ENCODE peak calls at places on chromosome 14, in four cellular contexts. O is IMR-90, Y is heart left ventricle, B is transverse colon. S is an unnamed sample.

GRCh38 chr14:75452900-75453816 is 25.3 kb downstream of the JDP2 start:
- DNase-seq in O (peak; percentile 89), Y (no peak), B (peak; percentile 50), S (no peak)

GRCh38 chr14:52124791-52125661 is 56.2 kb upstream of the NID2 start:
- DNase-seq in O (peak; percentile 87), Y (no peak), B (no peak), S (no peak)

GRCh38 chr14:106786697-106787096 is 1260.3 kb downstream of the TMEM121 start:
- DNase-seq in O (no peak), Y (no peak), B (no peak), S (no peak)

GRCh38 chr14:27391331-27391730 is 793.5 kb upstream of the NOVA1 start:
- DNase-seq in O (no peak), Y (no peak), B (no peak), S (no peak)

GRCh38 chr14:75453817-75454434 is 26.1 kb downstream of the JDP2 start:
- DNase-seq in O (no peak), Y (no peak), B (no peak), S (no peak)

GRCh38 chr14:81406863-81407262 is 6.7 kb upstream of the STON2 start:
- DNase-seq in O (peak; percentile 1), Y (no peak), B (no peak), S (peak; percentile 75)

GRCh38 chr14:95460647-95461478 is 55.6 kb downstream of the SYNE3 start:
- DNase-seq in O (peak; percentile 79), Y (no peak), B (peak; percentile 59), S (no peak)

GRCh38 chr14:78758333-78758732 is 588.2 kb downstream of the NRXN3 start:
- DNase-seq in O (peak; percentile 17), Y (no peak), B (no peak), S (no peak)

GRCh38 chr14:92922883-92923743 is at the start of gene CHGA:
- DNase-seq in O (peak; percentile 20), Y (peak; percentile 81), B (peak; percentile 37), S (peak; percentile 49)

GRCh38 chr14:75972729-75973480 is 8.9 kb downstream of the TGFB3 start:
- DNase-seq in O (no peak), Y (no peak), B (no peak), S (no peak)

GRCh38 chr14:34324363-34324795 is 137.7 kb downstream of the SPTSSA start:
- DNase-seq in O (peak; percentile 26), Y (no peak), B (peak; percentile 12), S (no peak)

GRCh38 chr14:105364100-105364708 is 34.1 kb upstream of the TEX22 start:
- DNase-seq in O (peak; percentile 72), Y (no peak), B (peak; percentile 47), S (no peak)

GRCh38 chr14:92392726-92393125 is 69.8 kb downstream of the SLC24A4 start:
- DNase-seq in O (no peak), Y (no peak), B (no peak), S (no peak)

GRCh38 chr14:73168691-73169090 is 32.4 kb downstream of the PSEN1 start:
- DNase-seq in O (no peak), Y (no peak), B (no peak), S (no peak)

GRCh38 chr14:25753130-25753529 is 703.2 kb upstream of the STXBP6 start:
- DNase-seq in O (no peak), Y (no peak), B (no peak), S (no peak)

GRCh38 chr14:63051966-63052365 is 6.7 kb upstream of the KCNH5 start:
- DNase-seq in O (no peak), Y (no peak), B (no peak), S (no peak)

GRCh38 chr14:23829736-23830474 is 123.7 kb upstream of the DHRS4 start:
- DNase-seq in O (peak; percentile 82), Y (no peak), B (peak; percentile 43), S (no peak)

GRCh38 chr14:72478397-72479025 is 415.4 kb downstream of the DPF3 start:
- DNase-seq in O (no peak), Y (no peak), B (no peak), S (no peak)

GRCh38 chr14:48973136-48973535 is 613.0 kb downstream of the RPS29 start:
- DNase-seq in O (peak; percentile 70), Y (no peak), B (no peak), S (no peak)

GRCh38 chr14:61561144-61561543 is 134.2 kb upstream of the HIF1A start:
- DNase-seq in O (peak; percentile 77), Y (no peak), B (no peak), S (no peak)

GRCh38 chr14:85529803-85530574 is at the start of gene FLRT2:
- DNase-seq in O (peak; percentile 44), Y (peak; percentile 72), B (no peak), S (peak; percentile 60)

GRCh38 chr14:98163285-98163741 is 1108.7 kb downstream of the BCL11B start:
- DNase-seq in O (no peak), Y (no peak), B (no peak), S (no peak)

GRCh38 chr14:22131749-22132476 is 457.1 kb downstream of the DAD1 start:
- DNase-seq in O (peak; percentile 3), Y (no peak), B (peak; percentile 30), S (no peak)

GRCh38 chr14:100241279-100241678 is 2.3 kb downstream of the YY1 start:
- DNase-seq in O (no peak), Y (no peak), B (no peak), S (no peak)

GRCh38 chr14:67410313-67410712 is 1.7 kb downstream of the PLEK2 start:
- DNase-seq in O (no peak), Y (no peak), B (peak; percentile 89), S (peak; percentile 52)

DNA sequence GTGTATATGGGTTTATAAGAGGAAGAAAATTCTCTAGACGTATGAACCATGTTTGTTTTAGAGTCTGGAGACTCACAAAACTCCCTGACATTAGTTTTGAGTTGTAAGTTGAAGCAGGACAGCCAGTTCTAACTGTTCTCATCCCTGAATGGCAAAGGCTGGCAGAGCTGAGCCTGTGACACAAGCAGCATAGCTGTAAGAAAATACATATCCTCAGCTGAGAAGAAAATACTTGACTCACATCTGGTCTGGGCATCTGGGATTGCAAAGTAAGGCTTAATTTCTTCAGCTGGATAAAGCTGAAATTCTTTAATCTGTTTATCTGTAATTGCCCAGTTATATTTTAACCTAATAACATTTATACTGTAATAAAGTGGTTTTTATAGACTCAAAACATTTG is 156.3 kb downstream of the PELI2 start:
- DNase-seq in O (no peak), Y (no peak), B (no peak), S (no peak)
- TF ChIP-seq CTCF in O (no peak), Y (no peak), B (no peak), S (no peak)

GRCh38 chr14:68755016-68755353 is 37.9 kb downstream of the ZFP36L1 start:
- DNase-seq in O (no peak), Y (no peak), B (no peak), S (no peak)
- TF ChIP-seq POLR2A in O (no peak), Y (no peak), B (no peak), S (no peak)

DNA sequence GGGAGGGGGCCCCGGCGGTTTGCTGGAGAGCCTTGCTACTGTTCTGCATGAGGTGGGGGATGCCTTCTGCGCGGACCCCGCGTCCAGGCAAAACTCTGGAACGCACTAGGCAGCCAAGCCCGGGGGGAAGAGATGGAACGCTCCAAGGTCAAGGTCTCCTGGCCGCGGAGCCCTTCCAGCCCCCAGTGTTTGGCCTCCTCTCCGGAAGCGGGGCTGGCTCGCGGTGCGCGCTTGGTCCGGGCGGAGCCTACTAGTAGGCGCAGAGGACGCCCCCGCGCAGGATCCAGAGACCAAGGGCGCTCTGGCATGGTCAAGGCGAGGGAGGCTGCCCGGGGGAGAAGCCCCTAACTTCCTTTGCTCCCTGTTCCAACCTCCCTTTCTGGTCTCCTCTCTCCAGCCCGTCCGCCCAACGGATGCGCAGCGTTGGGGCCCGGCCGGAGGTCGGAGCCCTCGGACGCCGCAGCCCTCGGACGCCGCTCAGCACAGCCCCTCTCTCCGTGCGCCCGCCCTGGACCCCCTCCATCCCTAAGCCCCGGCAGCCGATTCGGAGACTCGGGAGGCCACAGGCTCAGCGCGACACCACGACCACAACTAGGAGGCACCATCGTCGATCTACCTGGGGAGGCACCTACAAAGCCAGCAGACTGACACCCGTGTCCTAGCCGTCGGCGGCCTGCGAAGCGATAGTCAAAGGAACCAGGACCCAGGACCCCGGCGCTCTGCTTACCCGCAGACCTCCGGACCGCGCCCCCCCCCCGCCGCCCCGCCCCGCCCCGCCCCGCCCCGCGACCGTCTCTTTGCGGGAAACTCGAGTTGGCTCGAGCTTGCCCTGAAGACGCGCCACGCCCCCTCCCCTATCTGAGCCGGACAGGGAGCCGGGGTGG is 587 bp upstream of the KCNK13 start:
- DNase-seq in O (no peak), Y (peak; percentile 61), B (no peak), S (peak; percentile 26)
- H3K27me3 ChIP-seq in O (peaks cover 64% of the 10 kb centered on the region), Y (peaks cover 33% of the 10 kb centered on the region), B (peaks cover 98% of the 10 kb centered on the region), S (peaks cover 12% of the 10 kb centered on the region)

GRCh38 chr14:32826404-32827082 is 112.1 kb upstream of the NPAS3 start:
- DNase-seq in O (no peak), Y (no peak), B (no peak), S (no peak)
- TF ChIP-seq CTCF in O (no peak), Y (no peak), B (no peak), S (no peak)

GRCh38 chr14:103385153-103385993 is at the start of gene MARK3:
- DNase-seq in O (peak; percentile 95), Y (peak; percentile 99), B (peak; percentile 98), S (peak; percentile 98)
- TF ChIP-seq POLR2A in O (peak; percentile 79), Y (no peak), B (peak; percentile 88), S (peak; percentile 79)